ENCODE peak calls at places on chromosomes 4 and X, in five cellular contexts. P, W, X, N and Y are unnamed samples.

GRCh38 chr4:124061413-124061812 is 651.1 kb downstream of the ANKRD50 start:
- DNase-seq in P (peak; percentile 40), W (no peak), X (peak; percentile 40), N (no peak), Y (no peak)

GRCh38 chr4:27000820-27001219 is 140.2 kb downstream of the STIM2 start:
- DNase-seq in P (no peak), W (peak; percentile 22), X (no peak), N (no peak), Y (no peak)

GRCh38 chrX:119503484-119503861 is 35.2 kb downstream of the SLC25A5 start:
- DNase-seq in P (peak; percentile 88), W (no peak), X (peak; percentile 89), N (no peak), Y (no peak)

GRCh38 chr4:2936773-2937145 is 26.4 kb downstream of the NOP14 start:
- DNase-seq in P (peak; percentile 51), W (no peak), X (peak; percentile 81), N (no peak), Y (no peak)

GRCh38 chr4:108166441-108167315 is 2.1 kb downstream of the LEF1 start:
- DNase-seq in P (no peak), W (peak; percentile 70), X (no peak), N (peak; percentile 39), Y (peak; percentile 3)

GRCh38 chr4:86108152-86108551 is 251.7 kb downstream of the MAPK10 start:
- DNase-seq in P (peak; percentile 37), W (no peak), X (peak; percentile 48), N (no peak), Y (no peak)

GRCh38 chr4:88320174-88320779 is 35.9 kb upstream of the PPM1K start:
- DNase-seq in P (no peak), W (peak; percentile 3), X (no peak), N (no peak), Y (peak; percentile 57)

GRCh38 chr4:55291227-55291629 is 54.8 kb upstream of the SRD5A3 start:
- DNase-seq in P (peak; percentile 8), W (no peak), X (peak; percentile 4), N (no peak), Y (no peak)

GRCh38 chr4:152328595-152328994 is 207.3 kb downstream of the FBXW7 start:
- DNase-seq in P (peak; percentile 24), W (no peak), X (peak; percentile 19), N (no peak), Y (no peak)

GRCh38 chr4:184268574-184269160 is 51.0 kb upstream of the ENPP6 start:
- DNase-seq in P (no peak), W (no peak), X (no peak), N (no peak), Y (no peak)

GRCh38 chrX:65406532-65406931 is 128.1 kb downstream of the LAS1L start:
- DNase-seq in P (peak; percentile 2), W (no peak), X (no peak), N (no peak), Y (no peak)

GRCh38 chrX:134932528-134933217 is 58.1 kb upstream of the SMIM10 start:
- DNase-seq in P (peak; percentile 62), W (no peak), X (peak; percentile 61), N (no peak), Y (no peak)

GRCh38 chrX:19682712-19683331 is 167.5 kb upstream of the MAP3K15 start:
- DNase-seq in P (peak; percentile 73), W (peak; percentile 75), X (peak; percentile 82), N (peak; percentile 46), Y (no peak)

GRCh38 chr4:175536852-175537453 is 275.1 kb downstream of the GPM6A start:
- DNase-seq in P (peak; percentile 50), W (no peak), X (peak; percentile 35), N (no peak), Y (no peak)

GRCh38 chr4:53380221-53380620 is 2.8 kb downstream of the FIP1L1 start:
- DNase-seq in P (no peak), W (no peak), X (no peak), N (no peak), Y (no peak)

GRCh38 chrX:80808854-80809493 is 703 bp downstream of the BRWD3 start:
- DNase-seq in P (peak; percentile 2), W (peak; percentile 32), X (no peak), N (peak; percentile 1), Y (no peak)

GRCh38 chrX:100768679-100769338 is 36.9 kb upstream of the SYTL4 start:
- DNase-seq in P (peak; percentile 59), W (peak; percentile 87), X (peak; percentile 83), N (peak; percentile 67), Y (peak; percentile 34)

GRCh38 chr4:1008840-1009646 is 2.4 kb upstream of the FGFRL1 start:
- DNase-seq in P (no peak), W (peak; percentile 56), X (no peak), N (no peak), Y (no peak)

GRCh38 chrX:650801-651200 is 20.2 kb downstream of the SHOX start:
- DNase-seq in P (no peak), W (no peak), X (no peak), N (no peak), Y (no peak)

GRCh38 chrX:1248381-1249061 is 20.1 kb upstream of the CSF2RA start:
- DNase-seq in P (peak; percentile 20), W (no peak), X (no peak), N (no peak), Y (no peak)

GRCh38 chr4:6548201-6548881 is 26.6 kb upstream of the MAN2B2 start:
- DNase-seq in P (peak; percentile 52), W (no peak), X (peak; percentile 61), N (no peak), Y (no peak)

GRCh38 chr4:108171541-108172230 is 3.0 kb upstream of the LEF1 start:
- DNase-seq in P (no peak), W (peak; percentile 80), X (no peak), N (peak; percentile 60), Y (no peak)

GRCh38 chr4:123340381-123340701 is 56.3 kb upstream of the SPRY1 start:
- DNase-seq in P (peak; percentile 69), W (no peak), X (peak; percentile 83), N (no peak), Y (no peak)

GRCh38 chr4:124288706-124289486 is 423.6 kb downstream of the ANKRD50 start:
- DNase-seq in P (no peak), W (no peak), X (no peak), N (no peak), Y (no peak)

GRCh38 chr4:6239968-6240367 is 29.7 kb upstream of the WFS1 start:
- DNase-seq in P (no peak), W (no peak), X (no peak), N (no peak), Y (no peak)

GRCh38 chrX:71872542-71873458 is 37.8 kb upstream of the NHSL2 start:
- DNase-seq in P (no peak), W (no peak), X (no peak), N (no peak), Y (no peak)

GRCh38 chr4:24643774-24644520 is 59.6 kb upstream of the DHX15 start:
- DNase-seq in P (no peak), W (no peak), X (no peak), N (no peak), Y (no peak)

GRCh38 chr4:55184600-55185523 is 59.5 kb upstream of the KDR start:
- DNase-seq in P (peak; percentile 16), W (peak; percentile 4), X (peak; percentile 29), N (peak; percentile 2), Y (no peak)

GRCh38 chr4:88802138-88802537 is 104.5 kb upstream of the NAP1L5 start:
- DNase-seq in P (no peak), W (no peak), X (no peak), N (no peak), Y (no peak)

GRCh38 chr4:39305902-39306677 is 60.1 kb downstream of the RFC1 start:
- DNase-seq in P (peak; percentile 9), W (no peak), X (peak; percentile 3), N (no peak), Y (no peak)

GRCh38 chr4:168409089-168409801 is 71.0 kb downstream of the DDX60L start:
- DNase-seq in P (peak; percentile 19), W (no peak), X (peak; percentile 21), N (no peak), Y (no peak)

GRCh38 chr4:176538217-176538925 is 218.6 kb downstream of the SPCS3 start:
- DNase-seq in P (peak; percentile 79), W (no peak), X (peak; percentile 88), N (no peak), Y (no peak)

GRCh38 chrX:52031371-52031770 is 37.6 kb downstream of the MAGED4B start:
- DNase-seq in P (no peak), W (no peak), X (no peak), N (no peak), Y (no peak)

GRCh38 chr4:135411251-135411650 is 1209.7 kb upstream of the PABPC4L start:
- DNase-seq in P (no peak), W (no peak), X (no peak), N (no peak), Y (no peak)